ENCODE peak calls at places on chromosome 15, in five cellular contexts. J is CD8-positive, alpha-beta memory T cell; T is activated CD4-positive, alpha-beta memory T cell treated with anti-CD3 and anti-CD28 coated beads, Interleukin-2, amount 10 ng/mL, durations not matched to agents 7 days and 5 days; G is ovary; A is SHP77. Q is an unnamed sample.

GRCh38 chr15:43104426-43104825 is 1.4 kb downstream of the UBR1 start:
- DNase-seq in T (no peak), G (no peak), J (no peak), A (no peak), Q (no peak)

GRCh38 chr15:66780973-66781718 is 79.1 kb downstream of the SMAD6 start:
- DNase-seq in G (no peak), T (no peak), J (no peak), A (no peak), Q (no peak)

GRCh38 chr15:64163662-64164362 is 990 bp upstream of the PPIB start:
- DNase-seq in J (no peak), A (peak), T (no peak), G (no peak), Q (no peak)

GRCh38 chr15:75153565-75154248 is 48.0 kb upstream of the C15orf39 start:
- DNase-seq in J (no peak), A (no peak), T (no peak), G (no peak), Q (no peak)

GRCh38 chr15:101382544-101382943 is 87.5 kb upstream of the SNRPA1 start:
- DNase-seq in A (no peak), J (no peak), G (no peak), T (no peak), Q (no peak)

GRCh38 chr15:67085818-67086649 is 20.6 kb downstream of the SMAD3 start:
- DNase-seq in J (peak), G (no peak), A (no peak), T (peak), Q (no peak)

GRCh38 chr15:29139540-29140459 is 129.8 kb downstream of the NSMCE3 start:
- DNase-seq in A (peak), G (no peak), T (peak), J (peak), Q (no peak)

GRCh38 chr15:53573091-53573490 is 186.4 kb downstream of the WDR72 start:
- DNase-seq in A (no peak), T (no peak), J (no peak), G (no peak), Q (no peak)

GRCh38 chr15:35014265-35014664 is 26.2 kb upstream of the ZNF770 start:
- DNase-seq in J (no peak), T (no peak), G (no peak), A (no peak), Q (no peak)

GRCh38 chr15:82999905-83000671 is 11.4 kb downstream of the C15orf40 start:
- DNase-seq in A (peak), G (no peak), T (peak), J (peak), Q (peak)

GRCh38 chr15:73809728-73810501 is 56.8 kb upstream of the INSYN1 start:
- DNase-seq in G (no peak), T (no peak), J (no peak), A (peak), Q (no peak)

GRCh38 chr15:44554934-44555723 is 18.2 kb downstream of the EIF3J start:
- DNase-seq in G (no peak), A (no peak), J (no peak), T (no peak), Q (no peak)

GRCh38 chr15:82146990-82147461 is 101.2 kb upstream of the MEX3B start:
- DNase-seq in A (no peak), T (no peak), J (no peak), G (no peak), Q (no peak)

GRCh38 chr15:64003182-64003581 is 43.1 kb downstream of the DAPK2 start:
- DNase-seq in J (no peak), G (no peak), T (no peak), A (no peak), Q (no peak)

GRCh38 chr15:101242160-101242998 is 9.5 kb downstream of the CHSY1 start:
- DNase-seq in T (peak), G (no peak), A (no peak), J (peak), Q (no peak)

GRCh38 chr15:53759333-53759975 is at the start of gene WDR72:
- DNase-seq in J (no peak), G (no peak), A (no peak), T (no peak), Q (peak)

GRCh38 chr15:85289677-85290365 is 90.6 kb upstream of the AKAP13 start:
- DNase-seq in J (no peak), G (no peak), A (peak), T (peak), Q (peak)

GRCh38 chr15:33007295-33007855 is 187.1 kb downstream of the FMN1 start:
- DNase-seq in J (no peak), G (no peak), A (no peak), T (no peak), Q (no peak)

GRCh38 chr15:89338036-89338435 is 3.4 kb upstream of the POLG start:
- DNase-seq in T (no peak), A (no peak), J (no peak), G (no peak), Q (no peak)

GRCh38 chr15:45431502-45431901 is 53.2 kb upstream of the GATM start:
- DNase-seq in T (no peak), A (no peak), G (no peak), J (no peak), Q (no peak)

GRCh38 chr15:67108122-67108871 is 42.9 kb downstream of the SMAD3 start:
- DNase-seq in T (no peak), G (no peak), J (no peak), A (no peak), Q (no peak)

GRCh38 chr15:68630836-68631235 is 52.0 kb downstream of the CORO2B start:
- DNase-seq in G (no peak), T (no peak), A (no peak), J (no peak), Q (no peak)

GRCh38 chr15:70856884-70857546 is 3.1 kb upstream of the LARP6 start:
- DNase-seq in T (no peak), J (no peak), G (peak), A (no peak), Q (no peak)

GRCh38 chr15:77529394-77530159 is 103.1 kb downstream of the LINGO1 start:
- DNase-seq in G (no peak), A (no peak), J (no peak), T (no peak), Q (no peak)

GRCh38 chr15:66901336-66902100 is 163.9 kb upstream of the SMAD3 start:
- DNase-seq in G (no peak), J (no peak), T (no peak), A (no peak), Q (no peak)

GRCh38 chr15:37789881-37790280 is 144.6 kb upstream of the TMCO5A start:
- DNase-seq in T (no peak), J (no peak), A (no peak), G (no peak), Q (no peak)

GRCh38 chr15:81014446-81015093 is 13.8 kb downstream of the TLNRD1 start:
- DNase-seq in T (no peak), A (no peak), J (no peak), G (no peak), Q (no peak)